ENCODE peak calls at places on chromosomes 6 and 20, in seven cellular contexts. One of them, this sample, is unnamed.

GRCh38 chr20:36344517-36345132 is 38.5 kb downstream of the DLGAP4 start:
- DNase-seq in stimulated activated effector memory CD8-positive, alpha-beta T cell treated with anti-CD3 and anti-CD28 coated beads, Interleukin-12 subunit alpha, Interleukin-12 subunit beta, amount 100 ng/mL, for 72 hours: no peak
- DNase-seq in cardiac muscle cell: peak; percentile 73
- DNase-seq in naive thymus-derived CD8-positive, alpha-beta T cell: no peak
- DNase-seq in pons: no peak
- DNase-seq in adipocyte: peak; percentile 75
- DNase-seq in T47D: peak; percentile 92
- DNase-seq in this sample: peak; percentile 10

GRCh38 chr6:3194535-3195376 is 32.7 kb downstream of the TUBB2B start:
- DNase-seq in naive thymus-derived CD8-positive, alpha-beta T cell: no peak
- DNase-seq in adipocyte: no peak
- DNase-seq in T47D: no peak
- DNase-seq in stimulated activated effector memory CD8-positive, alpha-beta T cell treated with anti-CD3 and anti-CD28 coated beads, Interleukin-12 subunit alpha, Interleukin-12 subunit beta, amount 100 ng/mL, for 72 hours: no peak
- DNase-seq in pons: peak; percentile 89
- DNase-seq in cardiac muscle cell: peak; percentile 70
- DNase-seq in this sample: no peak

GRCh38 chr6:145756170-145756662 is 20.9 kb upstream of the EPM2A start:
- DNase-seq in pons: no peak
- DNase-seq in stimulated activated effector memory CD8-positive, alpha-beta T cell treated with anti-CD3 and anti-CD28 coated beads, Interleukin-12 subunit alpha, Interleukin-12 subunit beta, amount 100 ng/mL, for 72 hours: no peak
- DNase-seq in T47D: no peak
- DNase-seq in cardiac muscle cell: peak; percentile 99
- DNase-seq in adipocyte: peak; percentile 96
- DNase-seq in naive thymus-derived CD8-positive, alpha-beta T cell: no peak
- DNase-seq in this sample: no peak

GRCh38 chr6:16420715-16421461 is 182.5 kb downstream of the GMPR start:
- DNase-seq in adipocyte: peak; percentile 50
- DNase-seq in cardiac muscle cell: peak; percentile 66
- DNase-seq in pons: peak; percentile 55
- DNase-seq in naive thymus-derived CD8-positive, alpha-beta T cell: no peak
- DNase-seq in stimulated activated effector memory CD8-positive, alpha-beta T cell treated with anti-CD3 and anti-CD28 coated beads, Interleukin-12 subunit alpha, Interleukin-12 subunit beta, amount 100 ng/mL, for 72 hours: peak; percentile 83
- DNase-seq in T47D: no peak
- DNase-seq in this sample: no peak

GRCh38 chr20:53146201-53146891 is 174.2 kb downstream of the TSHZ2 start:
- DNase-seq in naive thymus-derived CD8-positive, alpha-beta T cell: no peak
- DNase-seq in adipocyte: no peak
- DNase-seq in stimulated activated effector memory CD8-positive, alpha-beta T cell treated with anti-CD3 and anti-CD28 coated beads, Interleukin-12 subunit alpha, Interleukin-12 subunit beta, amount 100 ng/mL, for 72 hours: peak; percentile 63
- DNase-seq in cardiac muscle cell: no peak
- DNase-seq in pons: no peak
- DNase-seq in T47D: no peak
- DNase-seq in this sample: peak; percentile 31

GRCh38 chr20:35404614-35405259 is 7.0 kb downstream of the UQCC1 start:
- DNase-seq in T47D: no peak
- DNase-seq in pons: no peak
- DNase-seq in naive thymus-derived CD8-positive, alpha-beta T cell: no peak
- DNase-seq in adipocyte: no peak
- DNase-seq in stimulated activated effector memory CD8-positive, alpha-beta T cell treated with anti-CD3 and anti-CD28 coated beads, Interleukin-12 subunit alpha, Interleukin-12 subunit beta, amount 100 ng/mL, for 72 hours: no peak
- DNase-seq in cardiac muscle cell: no peak
- DNase-seq in this sample: no peak

GRCh38 chr20:38197217-38198008 is 32.3 kb upstream of the TGM2 start:
- DNase-seq in adipocyte: no peak
- DNase-seq in cardiac muscle cell: no peak
- DNase-seq in pons: no peak
- DNase-seq in naive thymus-derived CD8-positive, alpha-beta T cell: no peak
- DNase-seq in stimulated activated effector memory CD8-positive, alpha-beta T cell treated with anti-CD3 and anti-CD28 coated beads, Interleukin-12 subunit alpha, Interleukin-12 subunit beta, amount 100 ng/mL, for 72 hours: no peak
- DNase-seq in T47D: no peak
- DNase-seq in this sample: no peak

GRCh38 chr20:478010-478948 is 15.9 kb upstream of the TBC1D20 start:
- DNase-seq in T47D: no peak
- DNase-seq in stimulated activated effector memory CD8-positive, alpha-beta T cell treated with anti-CD3 and anti-CD28 coated beads, Interleukin-12 subunit alpha, Interleukin-12 subunit beta, amount 100 ng/mL, for 72 hours: no peak
- DNase-seq in adipocyte: peak; percentile 79
- DNase-seq in pons: no peak
- DNase-seq in cardiac muscle cell: peak; percentile 84
- DNase-seq in naive thymus-derived CD8-positive, alpha-beta T cell: no peak
- DNase-seq in this sample: no peak

GRCh38 chr20:46348972-46349741 is 40.9 kb upstream of the CDH22 start:
- DNase-seq in pons: peak; percentile 45
- DNase-seq in stimulated activated effector memory CD8-positive, alpha-beta T cell treated with anti-CD3 and anti-CD28 coated beads, Interleukin-12 subunit alpha, Interleukin-12 subunit beta, amount 100 ng/mL, for 72 hours: peak; percentile 66
- DNase-seq in naive thymus-derived CD8-positive, alpha-beta T cell: no peak
- DNase-seq in T47D: peak; percentile 75
- DNase-seq in cardiac muscle cell: peak; percentile 63
- DNase-seq in adipocyte: peak; percentile 78
- DNase-seq in this sample: peak; percentile 54

GRCh38 chr6:158737082-158737709 is 82.0 kb downstream of the EZR start:
- DNase-seq in naive thymus-derived CD8-positive, alpha-beta T cell: no peak
- DNase-seq in pons: no peak
- DNase-seq in stimulated activated effector memory CD8-positive, alpha-beta T cell treated with anti-CD3 and anti-CD28 coated beads, Interleukin-12 subunit alpha, Interleukin-12 subunit beta, amount 100 ng/mL, for 72 hours: no peak
- DNase-seq in cardiac muscle cell: no peak
- DNase-seq in adipocyte: no peak
- DNase-seq in T47D: no peak
- DNase-seq in this sample: no peak

GRCh38 chr6:9487128-9487527 is 927.7 kb downstream of the TFAP2A start:
- DNase-seq in T47D: no peak
- DNase-seq in naive thymus-derived CD8-positive, alpha-beta T cell: no peak
- DNase-seq in stimulated activated effector memory CD8-positive, alpha-beta T cell treated with anti-CD3 and anti-CD28 coated beads, Interleukin-12 subunit alpha, Interleukin-12 subunit beta, amount 100 ng/mL, for 72 hours: no peak
- DNase-seq in cardiac muscle cell: no peak
- DNase-seq in adipocyte: no peak
- DNase-seq in pons: no peak
- DNase-seq in this sample: no peak

GRCh38 chr6:127516676-127517273 is 2.4 kb downstream of the MTCL3 start:
- DNase-seq in adipocyte: peak; percentile 67
- DNase-seq in T47D: peak; percentile 30
- DNase-seq in cardiac muscle cell: peak; percentile 46
- DNase-seq in pons: peak; percentile 88
- DNase-seq in stimulated activated effector memory CD8-positive, alpha-beta T cell treated with anti-CD3 and anti-CD28 coated beads, Interleukin-12 subunit alpha, Interleukin-12 subunit beta, amount 100 ng/mL, for 72 hours: no peak
- DNase-seq in naive thymus-derived CD8-positive, alpha-beta T cell: no peak
- DNase-seq in this sample: peak; percentile 40

GRCh38 chr6:117956386-117956785 is 49.3 kb downstream of the SLC35F1 start:
- DNase-seq in stimulated activated effector memory CD8-positive, alpha-beta T cell treated with anti-CD3 and anti-CD28 coated beads, Interleukin-12 subunit alpha, Interleukin-12 subunit beta, amount 100 ng/mL, for 72 hours: no peak
- DNase-seq in pons: peak; percentile 85
- DNase-seq in T47D: no peak
- DNase-seq in cardiac muscle cell: no peak
- DNase-seq in adipocyte: no peak
- DNase-seq in naive thymus-derived CD8-positive, alpha-beta T cell: no peak
- DNase-seq in this sample: no peak

GRCh38 chr20:57513199-57513598 is 11.7 kb downstream of the CTCFL start:
- DNase-seq in pons: no peak
- DNase-seq in stimulated activated effector memory CD8-positive, alpha-beta T cell treated with anti-CD3 and anti-CD28 coated beads, Interleukin-12 subunit alpha, Interleukin-12 subunit beta, amount 100 ng/mL, for 72 hours: no peak
- DNase-seq in adipocyte: no peak
- DNase-seq in naive thymus-derived CD8-positive, alpha-beta T cell: no peak
- DNase-seq in cardiac muscle cell: no peak
- DNase-seq in T47D: no peak
- DNase-seq in this sample: no peak

GRCh38 chr6:15534970-15535369 is 127.9 kb downstream of the DTNBP1 start:
- DNase-seq in adipocyte: no peak
- DNase-seq in pons: no peak
- DNase-seq in stimulated activated effector memory CD8-positive, alpha-beta T cell treated with anti-CD3 and anti-CD28 coated beads, Interleukin-12 subunit alpha, Interleukin-12 subunit beta, amount 100 ng/mL, for 72 hours: peak; percentile 34
- DNase-seq in T47D: no peak
- DNase-seq in naive thymus-derived CD8-positive, alpha-beta T cell: no peak
- DNase-seq in cardiac muscle cell: no peak
- DNase-seq in this sample: no peak

GRCh38 chr6:160523223-160523622 is 140.9 kb downstream of the LPA start:
- DNase-seq in naive thymus-derived CD8-positive, alpha-beta T cell: no peak
- DNase-seq in adipocyte: no peak
- DNase-seq in T47D: no peak
- DNase-seq in pons: no peak
- DNase-seq in cardiac muscle cell: no peak
- DNase-seq in stimulated activated effector memory CD8-positive, alpha-beta T cell treated with anti-CD3 and anti-CD28 coated beads, Interleukin-12 subunit alpha, Interleukin-12 subunit beta, amount 100 ng/mL, for 72 hours: no peak
- DNase-seq in this sample: peak; percentile 11

GRCh38 chr20:45095753-45096371 is 5.1 kb downstream of the KCNS1 start:
- DNase-seq in pons: peak; percentile 73
- DNase-seq in T47D: peak; percentile 97
- DNase-seq in naive thymus-derived CD8-positive, alpha-beta T cell: peak; percentile 77
- DNase-seq in cardiac muscle cell: peak; percentile 83
- DNase-seq in adipocyte: peak; percentile 90
- DNase-seq in stimulated activated effector memory CD8-positive, alpha-beta T cell treated with anti-CD3 and anti-CD28 coated beads, Interleukin-12 subunit alpha, Interleukin-12 subunit beta, amount 100 ng/mL, for 72 hours: peak; percentile 76
- DNase-seq in this sample: peak; percentile 52

GRCh38 chr6:113668712-113669408 is 188.3 kb upstream of the MARCKS start:
- DNase-seq in cardiac muscle cell: peak; percentile 18
- DNase-seq in adipocyte: no peak
- DNase-seq in stimulated activated effector memory CD8-positive, alpha-beta T cell treated with anti-CD3 and anti-CD28 coated beads, Interleukin-12 subunit alpha, Interleukin-12 subunit beta, amount 100 ng/mL, for 72 hours: no peak
- DNase-seq in pons: no peak
- DNase-seq in naive thymus-derived CD8-positive, alpha-beta T cell: no peak
- DNase-seq in T47D: no peak
- DNase-seq in this sample: no peak

GRCh38 chr6:24600903-24601302 is 45.1 kb downstream of the KIAA0319 start:
- DNase-seq in adipocyte: no peak
- DNase-seq in pons: no peak
- DNase-seq in cardiac muscle cell: no peak
- DNase-seq in naive thymus-derived CD8-positive, alpha-beta T cell: no peak
- DNase-seq in stimulated activated effector memory CD8-positive, alpha-beta T cell treated with anti-CD3 and anti-CD28 coated beads, Interleukin-12 subunit alpha, Interleukin-12 subunit beta, amount 100 ng/mL, for 72 hours: no peak
- DNase-seq in T47D: no peak
- DNase-seq in this sample: no peak

GRCh38 chr6:148379966-148380653 is 37.5 kb downstream of the SASH1 start:
- DNase-seq in cardiac muscle cell: peak; percentile 55
- DNase-seq in pons: no peak
- DNase-seq in naive thymus-derived CD8-positive, alpha-beta T cell: no peak
- DNase-seq in T47D: no peak
- DNase-seq in stimulated activated effector memory CD8-positive, alpha-beta T cell treated with anti-CD3 and anti-CD28 coated beads, Interleukin-12 subunit alpha, Interleukin-12 subunit beta, amount 100 ng/mL, for 72 hours: no peak
- DNase-seq in adipocyte: no peak
- DNase-seq in this sample: no peak

GRCh38 chr6:37566209-37566859 is 66.6 kb upstream of the CCDC167 start:
- DNase-seq in T47D: peak; percentile 69
- DNase-seq in naive thymus-derived CD8-positive, alpha-beta T cell: peak; percentile 81
- DNase-seq in cardiac muscle cell: peak; percentile 49
- DNase-seq in pons: peak; percentile 63
- DNase-seq in stimulated activated effector memory CD8-positive, alpha-beta T cell treated with anti-CD3 and anti-CD28 coated beads, Interleukin-12 subunit alpha, Interleukin-12 subunit beta, amount 100 ng/mL, for 72 hours: peak; percentile 88
- DNase-seq in adipocyte: peak; percentile 65
- DNase-seq in this sample: peak; percentile 76

GRCh38 chr6:116876635-116877611 is at the start of gene RFX6:
- DNase-seq in adipocyte: no peak
- DNase-seq in naive thymus-derived CD8-positive, alpha-beta T cell: no peak
- DNase-seq in pons: no peak
- DNase-seq in T47D: peak; percentile 21
- DNase-seq in cardiac muscle cell: no peak
- DNase-seq in stimulated activated effector memory CD8-positive, alpha-beta T cell treated with anti-CD3 and anti-CD28 coated beads, Interleukin-12 subunit alpha, Interleukin-12 subunit beta, amount 100 ng/mL, for 72 hours: no peak
- DNase-seq in this sample: no peak

GRCh38 chr6:11317885-11318771 is 85.7 kb upstream of the NEDD9 start:
- DNase-seq in pons: peak; percentile 23
- DNase-seq in adipocyte: peak; percentile 88
- DNase-seq in stimulated activated effector memory CD8-positive, alpha-beta T cell treated with anti-CD3 and anti-CD28 coated beads, Interleukin-12 subunit alpha, Interleukin-12 subunit beta, amount 100 ng/mL, for 72 hours: peak; percentile 84
- DNase-seq in naive thymus-derived CD8-positive, alpha-beta T cell: no peak
- DNase-seq in T47D: no peak
- DNase-seq in cardiac muscle cell: peak; percentile 94
- DNase-seq in this sample: peak; percentile 60

GRCh38 chr20:45445805-45446562 is 23.6 kb upstream of the WFDC2 start:
- DNase-seq in adipocyte: no peak
- DNase-seq in pons: no peak
- DNase-seq in stimulated activated effector memory CD8-positive, alpha-beta T cell treated with anti-CD3 and anti-CD28 coated beads, Interleukin-12 subunit alpha, Interleukin-12 subunit beta, amount 100 ng/mL, for 72 hours: peak; percentile 66
- DNase-seq in naive thymus-derived CD8-positive, alpha-beta T cell: no peak
- DNase-seq in cardiac muscle cell: no peak
- DNase-seq in T47D: peak; percentile 73
- DNase-seq in this sample: peak; percentile 50

GRCh38 chr20:32460683-32461320 is 102.7 kb downstream of the ASXL1 start:
- DNase-seq in stimulated activated effector memory CD8-positive, alpha-beta T cell treated with anti-CD3 and anti-CD28 coated beads, Interleukin-12 subunit alpha, Interleukin-12 subunit beta, amount 100 ng/mL, for 72 hours: no peak
- DNase-seq in adipocyte: no peak
- DNase-seq in cardiac muscle cell: no peak
- DNase-seq in T47D: no peak
- DNase-seq in naive thymus-derived CD8-positive, alpha-beta T cell: no peak
- DNase-seq in pons: no peak
- DNase-seq in this sample: no peak

GRCh38 chr6:64750910-64751309 is 956.1 kb downstream of the EYS start:
- DNase-seq in T47D: no peak
- DNase-seq in adipocyte: no peak
- DNase-seq in cardiac muscle cell: no peak
- DNase-seq in naive thymus-derived CD8-positive, alpha-beta T cell: no peak
- DNase-seq in stimulated activated effector memory CD8-positive, alpha-beta T cell treated with anti-CD3 and anti-CD28 coated beads, Interleukin-12 subunit alpha, Interleukin-12 subunit beta, amount 100 ng/mL, for 72 hours: no peak
- DNase-seq in pons: no peak
- DNase-seq in this sample: no peak

GRCh38 chr6:404685-405423 is 13.3 kb downstream of the IRF4 start:
- DNase-seq in adipocyte: no peak
- DNase-seq in cardiac muscle cell: no peak
- DNase-seq in naive thymus-derived CD8-positive, alpha-beta T cell: no peak
- DNase-seq in stimulated activated effector memory CD8-positive, alpha-beta T cell treated with anti-CD3 and anti-CD28 coated beads, Interleukin-12 subunit alpha, Interleukin-12 subunit beta, amount 100 ng/mL, for 72 hours: no peak
- DNase-seq in T47D: no peak
- DNase-seq in pons: no peak
- DNase-seq in this sample: no peak